ENCODE peak calls at places on chromosomes 12 and 14, in six cellular contexts. One of them, this sample, is unnamed.

GRCh38 chr12:76441016-76441415 is 92.8 kb upstream of the BBS10 start:
- DNase-seq in Peyer's patch: no peak
- DNase-seq in lower leg skin: no peak
- DNase-seq in K562: no peak
- DNase-seq in esophagus squamous epithelium: no peak
- DNase-seq in stomach: no peak
- DNase-seq in this sample: no peak

GRCh38 chr12:25781223-25781622 is 177.3 kb upstream of the RASSF8 start:
- DNase-seq in Peyer's patch: no peak
- DNase-seq in lower leg skin: no peak
- DNase-seq in K562: no peak
- DNase-seq in esophagus squamous epithelium: no peak
- DNase-seq in stomach: no peak
- DNase-seq in this sample: no peak

GRCh38 chr14:61540931-61541330 is 154.4 kb upstream of the HIF1A start:
- DNase-seq in Peyer's patch: no peak
- DNase-seq in lower leg skin: peak
- DNase-seq in K562: no peak
- DNase-seq in esophagus squamous epithelium: no peak
- DNase-seq in stomach: no peak
- DNase-seq in this sample: no peak

GRCh38 chr12:46490635-46491034 is 118.1 kb upstream of the SLC38A2 start:
- DNase-seq in Peyer's patch: no peak
- DNase-seq in lower leg skin: no peak
- DNase-seq in K562: no peak
- DNase-seq in esophagus squamous epithelium: no peak
- DNase-seq in stomach: no peak
- DNase-seq in this sample: no peak

GRCh38 chr14:31297701-31298344 is 90.2 kb upstream of the HECTD1 start:
- DNase-seq in Peyer's patch: no peak
- DNase-seq in lower leg skin: no peak
- DNase-seq in K562: no peak
- DNase-seq in esophagus squamous epithelium: no peak
- DNase-seq in stomach: no peak
- DNase-seq in this sample: no peak

GRCh38 chr14:63174760-63175191 is 29.5 kb upstream of the RHOJ start:
- DNase-seq in Peyer's patch: no peak
- DNase-seq in lower leg skin: no peak
- DNase-seq in K562: peak
- DNase-seq in esophagus squamous epithelium: no peak
- DNase-seq in stomach: no peak
- DNase-seq in this sample: peak

GRCh38 chr14:65972891-65973290 is 513.3 kb upstream of the CCDC196 start:
- DNase-seq in Peyer's patch: no peak
- DNase-seq in lower leg skin: no peak
- DNase-seq in K562: no peak
- DNase-seq in esophagus squamous epithelium: no peak
- DNase-seq in stomach: no peak
- DNase-seq in this sample: no peak

GRCh38 chr12:11693068-11693467 is 43.6 kb downstream of the ETV6 start:
- DNase-seq in Peyer's patch: no peak
- DNase-seq in lower leg skin: no peak
- DNase-seq in K562: no peak
- DNase-seq in esophagus squamous epithelium: no peak
- DNase-seq in stomach: no peak
- DNase-seq in this sample: no peak

GRCh38 chr12:32605326-32606095 is 73.6 kb upstream of the DNM1L start:
- DNase-seq in Peyer's patch: no peak
- DNase-seq in lower leg skin: no peak
- DNase-seq in K562: no peak
- DNase-seq in esophagus squamous epithelium: no peak
- DNase-seq in stomach: no peak
- DNase-seq in this sample: no peak

GRCh38 chr14:99664636-99665273 is 19.3 kb upstream of the CYP46A1 start:
- DNase-seq in Peyer's patch: no peak
- DNase-seq in lower leg skin: no peak
- DNase-seq in K562: no peak
- DNase-seq in esophagus squamous epithelium: no peak
- DNase-seq in stomach: no peak
- DNase-seq in this sample: no peak

GRCh38 chr14:93705513-93706156 is 82.7 kb downstream of the PRIMA1 start:
- DNase-seq in Peyer's patch: no peak
- DNase-seq in lower leg skin: no peak
- DNase-seq in K562: no peak
- DNase-seq in esophagus squamous epithelium: no peak
- DNase-seq in stomach: no peak
- DNase-seq in this sample: no peak

GRCh38 chr12:24759155-24759554 is 189.7 kb downstream of the BCAT1 start:
- DNase-seq in Peyer's patch: no peak
- DNase-seq in lower leg skin: no peak
- DNase-seq in K562: peak
- DNase-seq in esophagus squamous epithelium: no peak
- DNase-seq in stomach: no peak
- DNase-seq in this sample: no peak

GRCh38 chr12:65561798-65562382 is 262.4 kb upstream of the HMGA2 start:
- DNase-seq in Peyer's patch: no peak
- DNase-seq in lower leg skin: no peak
- DNase-seq in K562: no peak
- DNase-seq in esophagus squamous epithelium: no peak
- DNase-seq in stomach: no peak
- DNase-seq in this sample: no peak

GRCh38 chr14:96602186-96602585 is 100.0 kb downstream of the PAPOLA start:
- DNase-seq in Peyer's patch: no peak
- DNase-seq in lower leg skin: no peak
- DNase-seq in K562: no peak
- DNase-seq in esophagus squamous epithelium: no peak
- DNase-seq in stomach: no peak
- DNase-seq in this sample: no peak

GRCh38 chr12:128259556-128260070 is 7.4 kb upstream of the TMEM132C start:
- DNase-seq in Peyer's patch: no peak
- DNase-seq in lower leg skin: no peak
- DNase-seq in K562: peak
- DNase-seq in esophagus squamous epithelium: no peak
- DNase-seq in stomach: no peak
- DNase-seq in this sample: peak

GRCh38 chr14:22226381-22226780 is 362.6 kb downstream of the DAD1 start:
- DNase-seq in Peyer's patch: no peak
- DNase-seq in lower leg skin: no peak
- DNase-seq in K562: no peak
- DNase-seq in esophagus squamous epithelium: no peak
- DNase-seq in stomach: no peak
- DNase-seq in this sample: no peak

GRCh38 chr12:29662737-29663323 is 120.9 kb downstream of the TMTC1 start:
- DNase-seq in Peyer's patch: no peak
- DNase-seq in lower leg skin: no peak
- DNase-seq in K562: no peak
- DNase-seq in esophagus squamous epithelium: no peak
- DNase-seq in stomach: no peak
- DNase-seq in this sample: no peak

GRCh38 chr12:3381059-3382047 is 109.7 kb upstream of the PRMT8 start:
- DNase-seq in Peyer's patch: no peak
- DNase-seq in lower leg skin: no peak
- DNase-seq in K562: no peak
- DNase-seq in esophagus squamous epithelium: no peak
- DNase-seq in stomach: no peak
- DNase-seq in this sample: no peak

GRCh38 chr14:37985826-37986470 is 221.8 kb upstream of the SSTR1 start:
- DNase-seq in Peyer's patch: peak
- DNase-seq in lower leg skin: no peak
- DNase-seq in K562: peak
- DNase-seq in esophagus squamous epithelium: no peak
- DNase-seq in stomach: peak
- DNase-seq in this sample: peak

GRCh38 chr12:1927051-1927680 is 8.7 kb upstream of the CACNA2D4 start:
- DNase-seq in Peyer's patch: no peak
- DNase-seq in lower leg skin: no peak
- DNase-seq in K562: no peak
- DNase-seq in esophagus squamous epithelium: no peak
- DNase-seq in stomach: peak
- DNase-seq in this sample: no peak

GRCh38 chr12:65720136-65720535 is 104.1 kb upstream of the HMGA2 start:
- DNase-seq in Peyer's patch: no peak
- DNase-seq in lower leg skin: no peak
- DNase-seq in K562: no peak
- DNase-seq in esophagus squamous epithelium: no peak
- DNase-seq in stomach: no peak
- DNase-seq in this sample: no peak

GRCh38 chr12:132194056-132194455 is 49.8 kb downstream of the NOC4L start:
- DNase-seq in Peyer's patch: no peak
- DNase-seq in lower leg skin: no peak
- DNase-seq in K562: peak
- DNase-seq in esophagus squamous epithelium: no peak
- DNase-seq in stomach: no peak
- DNase-seq in this sample: peak

GRCh38 chr14:64722842-64723447 is 18.7 kb downstream of the PLEKHG3 start:
- DNase-seq in Peyer's patch: no peak
- DNase-seq in lower leg skin: no peak
- DNase-seq in K562: no peak
- DNase-seq in esophagus squamous epithelium: no peak
- DNase-seq in stomach: no peak
- DNase-seq in this sample: no peak

GRCh38 chr14:54312166-54312801 is 84.5 kb upstream of the CDKN3 start:
- DNase-seq in Peyer's patch: no peak
- DNase-seq in lower leg skin: no peak
- DNase-seq in K562: no peak
- DNase-seq in esophagus squamous epithelium: no peak
- DNase-seq in stomach: no peak
- DNase-seq in this sample: no peak

GRCh38 chr14:69924181-69924580 is 45.0 kb downstream of the SMOC1 start:
- DNase-seq in Peyer's patch: no peak
- DNase-seq in lower leg skin: no peak
- DNase-seq in K562: no peak
- DNase-seq in esophagus squamous epithelium: no peak
- DNase-seq in stomach: no peak
- DNase-seq in this sample: no peak

GRCh38 chr12:105084251-105085250 is at the start of gene ALDH1L2:
- DNase-seq in Peyer's patch: peak
- DNase-seq in lower leg skin: peak
- DNase-seq in K562: peak
- DNase-seq in esophagus squamous epithelium: peak
- DNase-seq in stomach: peak
- DNase-seq in this sample: peak
- TF ChIP-seq POLR2A in Peyer's patch: no peak
- TF ChIP-seq POLR2A in lower leg skin: no peak
- TF ChIP-seq POLR2A in K562: peak
- TF ChIP-seq POLR2A in esophagus squamous epithelium: peak
- TF ChIP-seq POLR2A in stomach: no peak
- TF ChIP-seq POLR2A in this sample: no peak

DNA sequence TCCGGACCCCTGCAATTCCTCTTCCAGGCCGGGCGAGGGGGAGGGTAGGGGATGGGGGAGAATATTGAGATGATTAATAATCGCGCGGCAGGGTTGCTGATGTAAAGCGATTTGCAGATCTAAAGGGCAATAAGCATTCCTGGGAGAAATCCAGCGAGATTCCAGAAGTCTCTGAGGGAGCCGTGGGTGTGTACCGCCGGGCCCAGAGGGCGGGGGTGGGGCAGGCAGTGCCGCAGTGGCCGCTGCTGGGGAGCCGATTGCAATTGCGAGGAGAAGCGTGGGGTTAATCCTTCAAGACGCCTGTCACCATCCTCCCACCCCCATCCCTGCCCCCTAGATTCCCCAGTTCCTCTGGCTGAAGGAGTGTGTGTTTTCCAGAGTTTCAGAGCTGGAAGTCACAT is 16.4 kb downstream of the FOS start:
- DNase-seq in Peyer's patch: peak
- DNase-seq in lower leg skin: peak
- DNase-seq in K562: peak
- DNase-seq in esophagus squamous epithelium: no peak
- DNase-seq in stomach: peak
- DNase-seq in this sample: peak
- TF ChIP-seq POLR2A in Peyer's patch: peak
- TF ChIP-seq POLR2A in lower leg skin: no peak
- TF ChIP-seq POLR2A in K562: no peak
- TF ChIP-seq POLR2A in esophagus squamous epithelium: peak
- TF ChIP-seq POLR2A in stomach: no peak
- TF ChIP-seq POLR2A in this sample: no peak

GRCh38 chr14:104982548-104983230 is 2.9 kb upstream of the CLBA1 start:
- DNase-seq in Peyer's patch: no peak
- DNase-seq in lower leg skin: no peak
- DNase-seq in K562: no peak
- DNase-seq in esophagus squamous epithelium: no peak
- DNase-seq in stomach: no peak
- DNase-seq in this sample: no peak

GRCh38 chr14:104983231-104983721 is 2.3 kb upstream of the CLBA1 start:
- DNase-seq in Peyer's patch: no peak
- DNase-seq in lower leg skin: no peak
- DNase-seq in K562: no peak
- DNase-seq in esophagus squamous epithelium: no peak
- DNase-seq in stomach: no peak
- DNase-seq in this sample: no peak

GRCh38 chr14:104986487-104987164 is 1.0 kb downstream of the CLBA1 start:
- DNase-seq in Peyer's patch: no peak
- DNase-seq in lower leg skin: no peak
- DNase-seq in K562: no peak
- DNase-seq in esophagus squamous epithelium: no peak
- DNase-seq in stomach: no peak
- DNase-seq in this sample: no peak

GRCh38 chr14:104984056-104984894 is 1.3 kb upstream of the CLBA1 start:
- DNase-seq in Peyer's patch: no peak
- DNase-seq in lower leg skin: no peak
- DNase-seq in K562: no peak
- DNase-seq in esophagus squamous epithelium: no peak
- DNase-seq in stomach: no peak
- DNase-seq in this sample: no peak

GRCh38 chr14:104985675-104986486 is at the start of gene CLBA1:
- DNase-seq in Peyer's patch: peak
- DNase-seq in lower leg skin: peak
- DNase-seq in K562: peak
- DNase-seq in esophagus squamous epithelium: no peak
- DNase-seq in stomach: peak
- DNase-seq in this sample: peak
- TF ChIP-seq POLR2A in Peyer's patch: no peak
- TF ChIP-seq POLR2A in lower leg skin: no peak
- TF ChIP-seq POLR2A in K562: no peak
- TF ChIP-seq POLR2A in esophagus squamous epithelium: peak
- TF ChIP-seq POLR2A in stomach: no peak
- TF ChIP-seq POLR2A in this sample: peak

GRCh38 chr12:124334266-124334665 is 39.4 kb downstream of the RFLNA start:
- DNase-seq in Peyer's patch: no peak
- DNase-seq in lower leg skin: no peak
- DNase-seq in K562: no peak
- DNase-seq in esophagus squamous epithelium: no peak
- DNase-seq in stomach: no peak
- DNase-seq in this sample: no peak

GRCh38 chr12:124333724-124334123 is 38.8 kb downstream of the RFLNA start:
- DNase-seq in Peyer's patch: no peak
- DNase-seq in lower leg skin: no peak
- DNase-seq in K562: no peak
- DNase-seq in esophagus squamous epithelium: no peak
- DNase-seq in stomach: no peak
- DNase-seq in this sample: peak

GRCh38 chr12:124336184-124336437 is 41.2 kb downstream of the RFLNA start:
- DNase-seq in Peyer's patch: no peak
- DNase-seq in lower leg skin: no peak
- DNase-seq in K562: no peak
- DNase-seq in esophagus squamous epithelium: no peak
- DNase-seq in stomach: no peak
- DNase-seq in this sample: no peak

GRCh38 chr12:124335426-124336183 is 40.7 kb downstream of the RFLNA start:
- DNase-seq in Peyer's patch: no peak
- DNase-seq in lower leg skin: no peak
- DNase-seq in K562: no peak
- DNase-seq in esophagus squamous epithelium: no peak
- DNase-seq in stomach: no peak
- DNase-seq in this sample: no peak

GRCh38 chr12:124334976-124335375 is 40.1 kb downstream of the RFLNA start:
- DNase-seq in Peyer's patch: no peak
- DNase-seq in lower leg skin: no peak
- DNase-seq in K562: no peak
- DNase-seq in esophagus squamous epithelium: no peak
- DNase-seq in stomach: no peak
- DNase-seq in this sample: no peak
- TF ChIP-seq POLR2A in Peyer's patch: no peak
- TF ChIP-seq POLR2A in lower leg skin: no peak
- TF ChIP-seq POLR2A in K562: no peak
- TF ChIP-seq POLR2A in esophagus squamous epithelium: no peak
- TF ChIP-seq POLR2A in stomach: no peak
- TF ChIP-seq POLR2A in this sample: no peak